ENCODE peak calls at places on chromosome 10, in four cellular contexts. H is hepatocyte, W is tibial nerve, X is GM06990. Z is an unnamed sample.

GRCh38 chr10:782751-783648 is 93.5 kb upstream of the DIP2C start:
- DNase-seq in X (no peak), W (no peak), H (no peak), Z (no peak)

GRCh38 chr10:78194539-78195402 is 161.1 kb downstream of the RPS24 start:
- DNase-seq in X (no peak), W (no peak), H (no peak), Z (peak; percentile 10)

GRCh38 chr10:131196176-131196885 is 115.2 kb downstream of the TCERG1L start:
- DNase-seq in X (no peak), H (no peak), W (no peak), Z (no peak)

GRCh38 chr10:30190831-30191552 is 131.6 kb upstream of the JCAD start:
- DNase-seq in X (no peak), H (peak; percentile 56), W (no peak), Z (no peak)

GRCh38 chr10:59830601-59831259 is 75.6 kb downstream of the CCDC6 start:
- DNase-seq in X (no peak), H (peak; percentile 67), W (peak; percentile 38), Z (peak; percentile 70)

GRCh38 chr10:102230264-102230860 is 4.3 kb downstream of the ELOVL3 start:
- DNase-seq in H (peak; percentile 69), W (no peak), X (peak; percentile 33), Z (peak; percentile 68)

GRCh38 chr10:58212622-58213021 is 55.1 kb downstream of the IPMK start:
- DNase-seq in H (no peak), W (no peak), X (no peak), Z (no peak)

GRCh38 chr10:21732067-21732772 is 198.2 kb downstream of the MLLT10 start:
- DNase-seq in H (peak; percentile 84), X (no peak), W (peak; percentile 22), Z (peak; percentile 81)

GRCh38 chr10:49300140-49300974 is 1.4 kb downstream of the C10orf71 start:
- DNase-seq in X (no peak), W (no peak), H (peak; percentile 34), Z (peak; percentile 18)

GRCh38 chr10:6024334-6024682 is 37.9 kb downstream of the IL2RA start:
- DNase-seq in W (no peak), H (no peak), X (no peak), Z (no peak)

GRCh38 chr10:103502849-103503660 is 9.6 kb downstream of the NEURL1 start:
- DNase-seq in W (no peak), X (no peak), H (no peak), Z (no peak)

GRCh38 chr10:75696536-75696935 is 265.1 kb downstream of the LRMDA start:
- DNase-seq in X (no peak), H (no peak), W (no peak), Z (no peak)

GRCh38 chr10:60508831-60509230 is 119.2 kb upstream of the ANK3 start:
- DNase-seq in H (no peak), X (no peak), W (no peak), Z (no peak)

GRCh38 chr10:132100556-132101349 is 35.0 kb downstream of the JAKMIP3 start:
- DNase-seq in W (no peak), H (no peak), X (no peak), Z (no peak)

GRCh38 chr10:124238367-124238766 is 145.0 kb upstream of the CHST15 start:
- DNase-seq in W (no peak), X (no peak), H (no peak), Z (no peak)

GRCh38 chr10:102652170-102652926 is 8.1 kb downstream of the TRIM8 start:
- DNase-seq in W (no peak), H (no peak), X (peak; percentile 68), Z (no peak)

GRCh38 chr10:119341236-119342016 is 134.1 kb downstream of the GRK5 start:
- DNase-seq in W (no peak), X (no peak), H (peak; percentile 77), Z (peak; percentile 71)

GRCh38 chr10:113916053-113916452 is 61.6 kb downstream of the NHLRC2 start:
- DNase-seq in X (no peak), H (no peak), W (no peak), Z (no peak)

GRCh38 chr10:30742471-30742870 is 112.9 kb upstream of the LYZL2 start:
- DNase-seq in W (no peak), H (no peak), X (peak; percentile 48), Z (no peak)

GRCh38 chr10:24444337-24444736 is 235.4 kb downstream of the KIAA1217 start:
- DNase-seq in W (no peak), H (no peak), X (no peak), Z (peak; percentile 97)

GRCh38 chr10:70192325-70192966 is 22.1 kb upstream of the SAR1A start:
- DNase-seq in X (no peak), H (no peak), W (no peak), Z (peak; percentile 80)
- H3K4me3 ChIP-seq in X (no peak overlapping the region), H (no peak overlapping the region), W (no peak overlapping the region), Z (no peak overlapping the region)

GRCh38 chr10:56003555-56003954 is 357.5 kb downstream of the ZWINT start:
- DNase-seq in W (no peak), X (no peak), H (no peak), Z (no peak)
- TF ChIP-seq CTCF in W (no peak), X (no peak), H (no peak), Z (no peak)

DNA sequence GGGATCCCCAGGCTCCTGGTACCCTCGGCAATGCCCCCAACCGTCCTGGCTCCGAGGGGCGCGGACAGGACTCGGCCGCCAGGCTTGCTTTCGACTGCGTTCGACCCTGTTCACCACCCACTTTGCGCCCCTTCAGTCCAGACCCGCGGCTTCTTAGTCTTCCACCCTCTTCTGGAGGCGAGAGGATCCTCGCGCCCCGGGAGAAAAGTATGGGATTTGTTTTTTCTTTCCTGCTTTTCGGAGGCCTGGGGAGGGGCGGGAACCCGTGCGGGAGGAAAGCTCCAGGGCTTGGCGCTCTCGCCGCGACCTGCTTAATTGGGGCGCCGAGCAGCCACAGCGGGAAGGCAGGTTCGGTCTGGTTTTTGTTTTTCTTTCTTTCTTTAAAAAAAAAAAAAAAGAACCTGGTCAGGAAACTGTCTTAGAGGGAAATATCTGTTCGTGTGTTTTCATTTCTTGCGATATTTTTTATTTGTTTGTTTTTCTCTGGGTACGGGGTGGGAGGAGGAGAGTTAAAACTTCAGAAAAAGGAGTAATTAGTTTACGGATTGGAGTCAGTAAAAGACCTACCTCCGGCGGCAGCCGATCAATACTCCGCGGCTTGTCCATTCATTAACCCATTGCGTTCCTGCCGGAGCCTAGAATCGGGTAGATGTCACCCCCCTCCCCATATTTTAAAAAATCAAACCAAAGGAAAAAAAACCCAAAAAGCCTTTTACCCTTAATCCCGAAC is 1.6 kb downstream of the EMX2 start:
- DNase-seq in W (no peak), H (no peak), X (no peak), Z (no peak)
- H3K4me3 ChIP-seq in W (peak overlapping the region; percentile 16), H (no peak overlapping the region), X (no peak overlapping the region), Z (peak overlapping the region; percentile 62)

GRCh38 chr10:107141539-107142061 is 22.9 kb downstream of the SORCS1 start:
- DNase-seq in X (no peak), H (no peak), W (no peak), Z (no peak)

GRCh38 chr10:107148906-107149305 is 15.6 kb downstream of the SORCS1 start:
- DNase-seq in H (no peak), W (no peak), X (no peak), Z (no peak)

GRCh38 chr10:107139237-107139636 is 25.3 kb downstream of the SORCS1 start:
- DNase-seq in X (no peak), W (no peak), H (no peak), Z (no peak)

GRCh38 chr10:107144490-107144889 is 20.0 kb downstream of the SORCS1 start:
- DNase-seq in X (no peak), H (peak; percentile 44), W (no peak), Z (no peak)
- TF ChIP-seq CTCF in X (no peak), H (peak; percentile 34), W (no peak), Z (no peak)

GRCh38 chr10:101047961-101048892 is 13.6 kb upstream of the KAZALD1 start:
- DNase-seq in W (no peak), H (peak; percentile 60), X (no peak), Z (no peak)
- H3K4me3 ChIP-seq in W (no peak overlapping the region), H (no peak overlapping the region), X (no peak overlapping the region), Z (no peak overlapping the region)

DNA sequence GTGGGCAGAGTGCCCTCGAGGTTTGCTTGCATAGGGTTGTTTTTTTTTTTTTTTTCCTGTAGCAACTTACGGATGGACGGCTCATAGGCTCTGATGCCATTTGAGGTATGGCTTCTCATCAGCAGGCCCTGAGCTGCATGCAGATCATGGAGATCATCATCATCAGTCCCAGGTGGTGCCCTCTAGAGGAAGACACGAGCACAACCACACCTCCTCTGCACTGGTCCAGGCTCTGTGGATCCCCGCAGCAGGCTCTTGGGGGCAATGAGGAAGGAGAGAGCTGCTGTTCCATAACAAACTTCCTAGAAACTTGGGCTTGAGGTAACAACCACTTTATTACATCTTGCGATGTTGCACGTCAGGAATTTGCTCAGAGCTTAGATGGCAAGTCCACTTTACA is 132.7 kb upstream of the CXCL12 start:
- DNase-seq in W (no peak), H (no peak), X (no peak), Z (no peak)
- TF ChIP-seq CTCF in W (no peak), H (peak; percentile 21), X (peak; percentile 51), Z (peak; percentile 29)